ENCODE peak calls at places on chromosomes 5 and 9, in five cellular contexts. One of them, this sample, is unnamed.
A peak's percentile ranks its signal among the peaks of the same experiment; 100 is the strongest.

GRCh38 chr5:172830876-172831662 is 3.0 kb upstream of the ERGIC1 start:
- DNase-seq in astrocyte: peak; percentile 92
- DNase-seq in GM23338: no peak
- DNase-seq in memory B cell: no peak
- DNase-seq in M059J: peak; percentile 53
- DNase-seq in this sample: peak; percentile 75

GRCh38 chr9:92664394-92665152 is 5.4 kb downstream of the IPPK start:
- DNase-seq in astrocyte: peak; percentile 47
- DNase-seq in GM23338: no peak
- DNase-seq in memory B cell: no peak
- DNase-seq in M059J: peak; percentile 65
- DNase-seq in this sample: no peak

GRCh38 chr9:3760031-3760430 is 234.2 kb upstream of the RFX3 start:
- DNase-seq in astrocyte: peak; percentile 41
- DNase-seq in GM23338: peak; percentile 21
- DNase-seq in memory B cell: no peak
- DNase-seq in M059J: peak; percentile 55
- DNase-seq in this sample: no peak

GRCh38 chr9:84736076-84736475 is 66.5 kb downstream of the NTRK2 start:
- DNase-seq in astrocyte: peak; percentile 46
- DNase-seq in GM23338: no peak
- DNase-seq in memory B cell: no peak
- DNase-seq in M059J: no peak
- DNase-seq in this sample: no peak

GRCh38 chr5:14183187-14183939 is 40.2 kb downstream of the TRIO start:
- DNase-seq in astrocyte: no peak
- DNase-seq in GM23338: no peak
- DNase-seq in memory B cell: no peak
- DNase-seq in M059J: no peak
- DNase-seq in this sample: no peak

GRCh38 chr9:33272061-33272460 is 7.2 kb downstream of the CHMP5 start:
- DNase-seq in astrocyte: no peak
- DNase-seq in GM23338: no peak
- DNase-seq in memory B cell: no peak
- DNase-seq in M059J: peak; percentile 73
- DNase-seq in this sample: no peak

GRCh38 chr5:171093598-171093997 is 215.4 kb upstream of the TLX3 start:
- DNase-seq in astrocyte: no peak
- DNase-seq in GM23338: no peak
- DNase-seq in memory B cell: no peak
- DNase-seq in M059J: no peak
- DNase-seq in this sample: no peak

GRCh38 chr9:91422832-91423711 is 560 bp downstream of the NFIL3 start:
- DNase-seq in astrocyte: peak; percentile 79
- DNase-seq in GM23338: peak; percentile 60
- DNase-seq in memory B cell: peak; percentile 68
- DNase-seq in M059J: peak; percentile 79
- DNase-seq in this sample: peak; percentile 50

GRCh38 chr5:138641547-138642298 is 66.5 kb upstream of the HSPA9 start:
- DNase-seq in astrocyte: peak; percentile 36
- DNase-seq in GM23338: peak; percentile 97
- DNase-seq in memory B cell: peak; percentile 58
- DNase-seq in M059J: peak; percentile 61
- DNase-seq in this sample: peak; percentile 12

GRCh38 chr9:124803911-124804310 is 27.0 kb downstream of the OLFML2A start:
- DNase-seq in astrocyte: no peak
- DNase-seq in GM23338: no peak
- DNase-seq in memory B cell: no peak
- DNase-seq in M059J: no peak
- DNase-seq in this sample: no peak

GRCh38 chr5:176587398-176587797 is 22.6 kb downstream of the GPRIN1 start:
- DNase-seq in astrocyte: no peak
- DNase-seq in GM23338: no peak
- DNase-seq in memory B cell: no peak
- DNase-seq in M059J: no peak
- DNase-seq in this sample: no peak

GRCh38 chr5:15566306-15566705 is 66.3 kb downstream of the FBXL7 start:
- DNase-seq in astrocyte: peak; percentile 36
- DNase-seq in GM23338: no peak
- DNase-seq in memory B cell: no peak
- DNase-seq in M059J: peak; percentile 20
- DNase-seq in this sample: no peak